ENCODE peak calls at places on chromosomes 13 and 19, in nine cellular contexts. F, U, M, C, Q, N, J, L and G are unnamed samples.
A peak's percentile ranks its signal among the peaks of the same experiment; 100 is the strongest.

GRCh38 chr13:100394005-100394695 is 194.4 kb downstream of the GGACT start:
- DNase-seq in F (no peak), U (peak; percentile 51), M (peak; percentile 89), C (no peak), Q (no peak), N (no peak), J (peak; percentile 86), L (no peak), G (no peak)

GRCh38 chr19:33316521-33317284 is 14.4 kb upstream of the CEBPA start:
- DNase-seq in F (no peak), U (no peak), M (no peak), C (no peak), Q (no peak), N (no peak), J (no peak), L (peak; percentile 79), G (no peak)

GRCh38 chr19:46351241-46352041 is 4.6 kb downstream of the PPP5C start:
- DNase-seq in F (peak; percentile 60), U (peak; percentile 38), M (peak; percentile 59), C (peak; percentile 57), Q (no peak), N (peak; percentile 73), J (peak; percentile 63), L (peak; percentile 43), G (no peak)

GRCh38 chr19:1002600-1002999 is 2.4 kb downstream of the GRIN3B start:
- DNase-seq in F (no peak), U (no peak), M (no peak), C (no peak), Q (no peak), N (no peak), J (no peak), L (no peak), G (no peak)

GRCh38 chr13:47025791-47026419 is 129.1 kb upstream of the HTR2A start:
- DNase-seq in F (no peak), U (no peak), M (peak; percentile 75), C (no peak), Q (peak; percentile 35), N (no peak), J (no peak), L (no peak), G (no peak)

GRCh38 chr19:2081873-2082810 is 14.0 kb downstream of the MOB3A start:
- DNase-seq in F (peak; percentile 64), U (no peak), M (no peak), C (peak; percentile 56), Q (no peak), N (no peak), J (no peak), L (no peak), G (no peak)

GRCh38 chr19:45216677-45217076 is 28.5 kb downstream of the EXOC3L2 start:
- DNase-seq in F (no peak), U (no peak), M (peak; percentile 36), C (no peak), Q (no peak), N (no peak), J (no peak), L (no peak), G (no peak)

GRCh38 chr13:27442071-27442647 is 8.2 kb downstream of the MTIF3 start:
- DNase-seq in F (no peak), U (no peak), M (no peak), C (no peak), Q (no peak), N (no peak), J (no peak), L (peak; percentile 61), G (no peak)

DNA sequence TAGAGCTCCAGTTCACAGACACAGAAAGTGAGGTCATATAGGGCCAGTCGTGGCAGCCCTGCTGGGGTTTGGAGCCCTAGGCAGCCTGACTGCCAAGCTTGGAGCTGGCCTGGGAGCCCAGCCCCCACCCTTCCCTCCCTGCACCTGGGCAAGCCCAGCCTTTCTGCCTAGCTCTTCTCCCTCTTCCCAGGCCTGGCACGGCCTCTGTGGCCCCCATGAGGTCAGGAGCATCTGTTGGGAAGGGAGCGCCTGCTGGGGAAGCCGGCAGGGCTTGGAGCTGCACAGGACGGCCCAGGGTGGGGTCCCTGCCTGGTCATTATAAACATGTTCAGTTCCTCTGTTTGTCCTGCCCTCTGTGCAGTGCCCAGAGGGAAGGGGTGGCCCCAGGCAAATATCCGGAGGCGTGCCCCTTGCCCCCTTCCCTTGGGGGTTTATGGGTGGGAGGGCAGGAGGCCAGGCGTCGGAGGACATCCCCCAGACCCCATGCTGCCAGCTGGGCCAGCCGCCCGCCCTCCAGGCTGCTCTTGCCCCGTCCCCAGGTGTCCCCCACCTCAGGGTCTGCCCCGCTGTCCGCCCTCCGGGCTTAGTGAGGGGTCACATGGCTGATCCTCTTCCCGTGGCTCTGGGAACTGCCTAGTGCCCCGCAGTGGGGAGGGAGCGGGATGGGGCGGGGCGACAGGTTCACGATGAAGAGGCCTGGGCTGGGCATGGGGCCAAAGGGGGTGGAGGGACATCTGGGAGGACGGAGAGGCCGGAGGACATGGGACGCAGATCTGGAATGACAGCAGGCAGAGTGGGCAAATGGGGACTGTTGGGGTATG is 30.0 kb upstream of the NCCRP1 start:
- DNase-seq in F (no peak), U (no peak), M (no peak), C (peak; percentile 80), Q (peak; percentile 68), N (peak; percentile 93), J (no peak), L (peak; percentile 92), G (no peak)
- H3K27ac ChIP-seq in F (no peak overlapping the region), U (no peak overlapping the region), M (no peak overlapping the region), C (peak overlapping the region; percentile 73), Q (no peak overlapping the region), N (no peak overlapping the region), J (no peak overlapping the region), L (no peak overlapping the region), G (no peak overlapping the region)

GRCh38 chr13:98143157-98143553 is 261 bp downstream of the FARP1 start:
- DNase-seq in F (no peak), U (peak; percentile 29), M (no peak), C (no peak), Q (peak; percentile 48), N (no peak), J (no peak), L (no peak), G (peak; percentile 43)

GRCh38 chr13:98142427-98143156 is at the start of gene FARP1:
- DNase-seq in F (no peak), U (peak; percentile 84), M (peak; percentile 64), C (peak; percentile 86), Q (peak; percentile 76), N (peak; percentile 80), J (no peak), L (peak; percentile 79), G (peak; percentile 78)

GRCh38 chr13:98144501-98145350 is 1.8 kb downstream of the FARP1 start:
- DNase-seq in F (no peak), U (peak; percentile 82), M (peak; percentile 62), C (peak; percentile 11), Q (no peak), N (peak; percentile 23), J (no peak), L (peak; percentile 34), G (peak; percentile 41)

GRCh38 chr13:98141938-98142426 is 912 bp upstream of the FARP1 start:
- DNase-seq in F (no peak), U (no peak), M (no peak), C (peak; percentile 48), Q (peak; percentile 37), N (peak; percentile 67), J (no peak), L (peak; percentile 27), G (peak; percentile 60)

DNA sequence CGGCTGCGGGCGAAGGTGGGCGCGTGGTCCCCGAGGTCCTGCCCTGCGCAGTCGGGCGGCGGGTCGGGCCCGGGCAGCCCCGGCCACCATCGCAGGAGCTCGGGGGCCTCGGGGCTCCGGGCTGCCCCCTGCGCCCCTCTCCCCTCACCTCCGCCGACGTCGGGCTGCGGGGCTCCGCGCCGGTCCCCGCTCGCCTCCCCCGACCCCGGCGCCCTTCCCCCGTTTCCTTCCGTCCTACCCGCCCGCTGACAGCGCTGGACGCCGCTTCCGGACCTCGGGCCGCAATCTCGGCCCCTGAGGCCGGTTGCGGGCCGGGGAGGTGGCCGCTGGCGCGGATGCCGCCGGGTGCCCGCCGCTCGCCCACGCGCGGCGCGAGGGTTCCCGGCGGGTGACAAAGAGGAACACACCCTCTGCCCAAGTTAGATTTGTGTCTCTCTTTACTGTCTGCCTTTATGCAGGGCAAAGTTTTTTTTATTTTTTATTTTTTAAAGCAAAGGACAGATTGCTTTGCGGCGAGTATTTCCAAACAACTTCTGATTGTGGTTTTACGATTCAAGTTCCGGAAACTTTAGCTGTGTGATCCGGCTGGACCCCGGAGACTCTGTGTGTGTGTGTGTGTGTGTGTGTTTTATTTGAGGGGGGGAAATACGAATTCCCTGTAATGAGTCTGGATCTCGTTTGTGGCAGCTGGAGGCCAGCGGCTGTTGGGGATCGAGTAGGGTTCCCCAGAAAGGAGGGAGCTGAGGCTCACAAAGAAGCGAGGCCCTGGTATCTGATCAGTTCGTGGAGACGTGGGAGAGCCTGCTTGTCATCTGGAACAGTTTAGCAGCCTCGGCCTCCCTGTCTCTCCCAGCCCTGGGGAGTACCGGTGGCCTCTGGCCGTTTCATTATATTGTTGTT is 957 bp downstream of the FARP1 start:
- DNase-seq in F (no peak), U (peak; percentile 58), M (peak; percentile 52), C (peak; percentile 24), Q (peak; percentile 64), N (no peak), J (no peak), L (peak; percentile 24), G (no peak)
- H3K27ac ChIP-seq in F (no peak overlapping the region), U (peak overlapping the region; percentile 82), M (peak overlapping the region; percentile 85), C (peak overlapping the region; percentile 82), Q (peak overlapping the region; percentile 74), N (no peak overlapping the region), J (peak overlapping the region; percentile 27), L (peak overlapping the region; percentile 44), G (no peak overlapping the region)

DNA sequence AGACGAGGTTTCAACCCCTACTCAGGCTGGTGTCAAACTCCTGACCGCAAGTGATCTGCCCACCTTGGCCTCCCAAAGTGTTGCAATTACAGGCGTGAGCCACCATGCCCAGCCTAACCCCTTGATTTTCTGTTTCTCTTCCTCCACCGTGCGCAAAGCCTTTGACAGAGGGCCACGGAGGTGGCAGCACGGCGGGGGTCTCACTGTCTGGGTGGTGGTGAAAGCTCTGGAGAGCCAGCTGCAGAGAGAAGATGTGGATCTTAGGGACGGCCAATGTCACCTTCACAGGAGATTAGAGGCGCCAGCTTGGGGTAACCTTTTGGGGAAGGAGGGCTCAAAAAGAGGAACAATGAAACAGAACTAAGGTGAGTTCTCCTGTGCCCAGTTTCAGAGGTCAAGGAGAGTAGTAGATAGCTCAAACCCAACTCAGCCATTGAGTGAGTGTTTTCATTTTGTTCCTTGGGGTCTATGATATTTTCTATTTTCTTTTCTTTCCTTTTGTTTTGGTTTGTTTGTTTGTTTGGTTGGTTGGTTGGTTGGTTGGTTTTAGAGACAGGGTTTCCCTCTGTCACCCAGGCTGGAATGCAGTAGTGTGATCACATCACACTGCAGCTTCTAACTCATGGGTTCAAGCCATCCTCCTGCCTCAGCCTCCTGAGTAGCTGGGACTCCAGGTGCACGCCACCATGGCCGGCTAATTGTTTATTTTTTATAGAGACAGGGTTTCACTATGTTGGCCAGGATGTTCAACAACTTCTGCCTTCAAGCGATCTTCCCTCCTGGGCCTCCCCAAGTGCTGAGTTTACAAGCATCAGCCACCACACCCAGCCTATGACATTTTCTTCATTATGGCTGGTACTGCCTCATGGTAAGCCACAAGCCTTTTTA is 37.7 kb downstream of the GPR42 start:
- DNase-seq in F (peak; percentile 19), U (no peak), M (no peak), C (no peak), Q (no peak), N (no peak), J (no peak), L (no peak), G (no peak)
- H3K27ac ChIP-seq in F (no peak overlapping the region), U (no peak overlapping the region), M (no peak overlapping the region), C (no peak overlapping the region), Q (no peak overlapping the region), N (no peak overlapping the region), J (no peak overlapping the region), L (no peak overlapping the region), G (no peak overlapping the region)

DNA sequence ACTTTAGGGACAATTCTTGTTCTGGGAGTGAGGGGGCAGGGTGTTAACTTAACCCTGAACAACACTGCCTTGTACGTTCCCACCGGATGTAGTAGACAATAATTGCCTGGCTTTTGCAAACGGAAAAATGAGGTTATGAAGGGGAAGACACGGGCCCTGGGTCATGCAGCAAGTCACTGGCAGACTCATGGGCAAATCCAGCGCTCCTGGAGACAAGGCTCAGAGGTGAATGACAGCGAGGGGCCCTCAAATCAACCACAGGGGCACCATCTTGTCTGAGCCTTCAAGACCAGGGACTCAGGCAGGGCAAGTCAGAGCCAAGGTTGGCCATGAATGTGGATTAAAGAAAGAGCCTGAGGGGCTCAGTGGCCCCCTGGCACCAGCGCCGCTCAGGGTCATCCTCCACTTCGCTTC is 2.8 kb downstream of the RASA3 start:
- DNase-seq in F (no peak), U (no peak), M (no peak), C (no peak), Q (no peak), N (no peak), J (no peak), L (no peak), G (no peak)
- H3K27ac ChIP-seq in F (no peak overlapping the region), U (peak overlapping the region; percentile 94), M (peak overlapping the region; percentile 96), C (no peak overlapping the region), Q (no peak overlapping the region), N (no peak overlapping the region), J (peak overlapping the region; percentile 96), L (peak overlapping the region; percentile 76), G (no peak overlapping the region)